ENCODE peak calls at places on chromosomes 5 and 9, in seven cellular contexts. X, K, J, A, L, Q and M are unnamed samples.

GRCh38 chr5:171149772-171150171 is 159.3 kb upstream of the TLX3 start:
- DNase-seq in X (no peak), Q (no peak), K (no peak), A (no peak), L (no peak), J (no peak), M (no peak)

GRCh38 chr5:14400085-14400484 is 181.5 kb upstream of the OTULINL start:
- DNase-seq in K (no peak), L (no peak), Q (no peak), J (peak; percentile 53), X (no peak), A (no peak), M (no peak)

GRCh38 chr5:36741138-36741537 is 134.7 kb downstream of the SLC1A3 start:
- DNase-seq in J (no peak), X (no peak), A (no peak), L (no peak), K (no peak), Q (no peak), M (no peak)

GRCh38 chr9:1832960-1833359 is 182.2 kb upstream of the SMARCA2 start:
- DNase-seq in X (no peak), J (no peak), L (no peak), K (no peak), Q (no peak), A (no peak), M (no peak)

GRCh38 chr5:55338810-55339243 is 31.0 kb downstream of the MTREX start:
- DNase-seq in L (peak; percentile 48), A (no peak), J (no peak), Q (no peak), X (no peak), K (no peak), M (no peak)

GRCh38 chr5:67030289-67031069 is 166.1 kb downstream of the CD180 start:
- DNase-seq in A (no peak), L (no peak), J (no peak), K (no peak), X (no peak), Q (no peak), M (no peak)

GRCh38 chr9:82651474-82651873 is 411.5 kb downstream of the RASEF start:
- DNase-seq in L (no peak), Q (no peak), J (no peak), A (no peak), X (no peak), K (no peak), M (no peak)

GRCh38 chr9:7570107-7570720 is 229.4 kb downstream of the DMAC1 start:
- DNase-seq in K (peak; percentile 55), L (peak; percentile 30), Q (peak; percentile 76), X (peak; percentile 44), J (peak; percentile 29), A (peak; percentile 58), M (peak; percentile 22)

GRCh38 chr5:149646564-149646963 is 65.3 kb downstream of the ARHGEF37 start:
- DNase-seq in A (no peak), Q (no peak), K (peak; percentile 84), L (no peak), X (no peak), J (peak; percentile 80), M (no peak)

GRCh38 chr5:140336388-140336787 is 10.0 kb downstream of the HBEGF start:
- DNase-seq in Q (no peak), L (no peak), K (no peak), J (no peak), X (no peak), A (peak; percentile 63), M (no peak)

GRCh38 chr5:7181841-7182240 is 214.1 kb upstream of the ADCY2 start:
- DNase-seq in X (no peak), L (no peak), Q (no peak), K (no peak), J (no peak), A (no peak), M (no peak)
- TF ChIP-seq SIN3A in X (no peak), L (no peak), Q (no peak), K (no peak), J (no peak), A (no peak), M (no peak)

DNA sequence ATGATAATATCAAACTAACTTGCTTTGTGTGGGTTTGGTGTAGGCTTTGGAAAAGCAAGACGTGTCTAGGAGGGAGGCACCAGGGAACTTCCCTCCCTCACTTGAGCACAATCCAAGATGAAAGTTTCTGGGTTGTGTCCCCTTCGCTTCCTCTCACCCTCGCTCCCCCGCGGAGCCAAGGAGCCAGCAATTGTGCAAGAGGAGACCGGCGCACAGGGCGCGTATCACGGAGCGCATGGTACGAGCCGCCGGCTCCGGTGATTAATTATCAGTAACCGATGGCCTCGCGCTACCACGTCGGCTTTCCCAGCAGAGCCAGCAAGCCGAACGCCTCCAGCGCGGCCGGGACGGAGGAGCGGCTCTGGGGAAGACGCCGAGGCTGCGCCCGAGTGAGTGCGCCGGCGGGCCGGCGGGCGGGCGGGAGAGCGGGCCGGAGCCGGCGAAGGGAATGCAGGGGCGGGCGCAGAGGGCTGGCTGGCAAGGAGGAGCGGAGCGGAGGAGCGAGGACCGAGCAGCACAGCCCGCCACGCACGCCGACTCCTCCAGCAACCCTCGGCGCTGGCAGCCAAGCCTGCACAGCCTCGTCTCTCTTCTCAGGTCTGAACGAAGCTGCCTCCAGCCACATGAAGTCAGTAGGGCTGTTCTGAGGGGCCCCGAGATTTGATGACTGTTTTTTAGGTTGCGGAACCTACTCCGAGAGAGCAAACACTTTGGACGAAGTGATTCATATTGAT is 143.6 kb downstream of the BNC2 start:
- DNase-seq in Q (peak; percentile 86), L (no peak), A (no peak), X (no peak), K (no peak), J (peak; percentile 82), M (no peak)
- H3K27ac ChIP-seq in Q (peak overlapping the region; percentile 73), L (no peak overlapping the region), A (no peak overlapping the region), X (no peak overlapping the region), K (no peak overlapping the region), J (peak overlapping the region; percentile 72), M (peak overlapping the region; percentile 87)

GRCh38 chr5:173707392-173707791 is 90.9 kb upstream of the BOD1 start:
- DNase-seq in L (no peak), X (no peak), J (peak; percentile 84), K (no peak), Q (no peak), A (no peak), M (no peak)
- TF ChIP-seq SIN3A in L (no peak), X (no peak), J (no peak), K (no peak), Q (no peak), A (no peak), M (no peak)

DNA sequence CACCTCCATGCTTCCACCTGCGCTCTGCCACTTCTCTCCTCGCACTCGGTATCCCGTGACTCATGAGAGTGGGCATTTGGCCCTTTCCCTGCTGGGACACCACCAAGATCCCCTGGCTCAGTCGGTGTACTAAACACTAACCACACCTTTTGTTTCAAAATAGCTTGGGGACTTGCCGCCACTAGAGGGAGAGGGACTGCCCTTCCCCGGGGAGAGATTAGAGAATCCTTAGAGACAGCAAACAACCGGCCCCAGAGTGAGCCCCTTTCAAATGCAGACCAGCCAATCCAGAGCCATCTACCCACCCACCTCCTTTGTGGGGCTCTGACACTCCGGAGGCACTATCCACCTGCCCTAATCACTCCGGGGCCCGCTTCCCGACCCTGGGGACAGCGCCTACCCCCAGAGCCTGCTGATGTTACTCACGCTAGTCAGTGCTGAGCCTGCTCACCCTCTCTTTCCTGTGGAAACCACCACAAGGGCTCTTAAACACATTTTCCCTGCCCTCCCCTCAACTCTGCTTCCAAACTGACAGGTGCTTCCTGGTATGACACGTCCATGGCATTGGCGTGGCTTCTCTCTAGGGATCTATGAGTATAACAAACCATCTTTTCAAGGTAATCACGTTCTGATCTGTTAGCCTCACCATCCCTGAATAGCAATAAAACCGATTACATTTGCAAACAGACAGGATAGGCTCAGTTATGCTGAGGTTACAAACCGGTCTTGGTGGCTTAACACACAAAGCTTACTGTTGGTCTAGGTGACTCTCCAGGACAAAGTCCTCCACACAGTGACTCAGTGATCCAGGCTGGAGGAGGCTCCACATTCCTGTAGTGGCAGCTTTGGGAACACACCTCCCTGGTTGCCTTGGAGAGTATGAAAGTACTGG is 180.1 kb upstream of the MVB12B start:
- DNase-seq in X (no peak), A (peak; percentile 91), K (peak; percentile 11), Q (peak; percentile 75), L (peak; percentile 15), J (peak; percentile 45), M (no peak)
- H3K27ac ChIP-seq in X (no peak overlapping the region), A (peak overlapping the region; percentile 86), K (no peak overlapping the region), Q (no peak overlapping the region), L (no peak overlapping the region), J (no peak overlapping the region), M (no peak overlapping the region)

GRCh38 chr5:10118150-10118549 is 131.5 kb downstream of the ATPSCKMT start:
- DNase-seq in Q (no peak), A (no peak), L (no peak), K (no peak), X (no peak), J (no peak), M (no peak)

GRCh38 chr5:10116594-10116993 is 133.1 kb downstream of the ATPSCKMT start:
- DNase-seq in Q (no peak), K (no peak), L (no peak), X (no peak), J (no peak), A (no peak), M (no peak)

GRCh38 chr5:10120934-10121333 is 128.8 kb downstream of the ATPSCKMT start:
- DNase-seq in Q (no peak), K (no peak), A (no peak), X (no peak), J (no peak), L (no peak), M (no peak)

GRCh38 chr5:10111575-10111974 is 138.1 kb downstream of the ATPSCKMT start:
- DNase-seq in L (no peak), Q (peak; percentile 68), K (peak; percentile 64), J (peak; percentile 39), X (peak; percentile 21), A (peak; percentile 18), M (no peak)

DNA sequence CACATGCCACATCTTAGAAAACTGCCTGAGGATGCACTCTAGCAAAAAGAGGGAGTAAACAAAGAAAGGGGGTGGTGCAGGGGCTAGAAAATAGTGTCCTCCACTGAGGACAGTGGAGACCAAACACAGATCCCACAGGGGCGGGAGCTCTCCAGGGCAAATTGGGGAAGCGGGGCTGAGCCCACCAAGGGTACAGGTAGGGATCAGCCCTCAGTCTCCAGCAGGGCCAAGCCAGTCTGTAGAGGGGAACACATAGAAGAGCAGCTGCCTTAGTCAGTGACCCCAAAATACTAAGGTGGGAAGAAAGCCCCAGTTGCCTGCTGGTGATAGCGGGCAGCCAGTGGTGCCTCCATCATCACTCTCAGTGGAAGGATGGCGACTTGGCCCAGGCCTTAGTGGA is 134.0 kb downstream of the ATPSCKMT start:
- DNase-seq in J (no peak), K (no peak), X (no peak), A (no peak), L (no peak), Q (no peak), M (no peak)
- TF ChIP-seq SIN3A in J (no peak), K (no peak), X (no peak), A (no peak), L (no peak), Q (no peak), M (no peak)